ENCODE peak calls at places on chromosomes 2 and 18, in five cellular contexts. T, Z, O, K and F are unnamed samples.

GRCh38 chr2:46062637-46063412 is 234.4 kb upstream of the EPAS1 start:
- DNase-seq in T (peak), Z (no peak), O (peak), K (peak), F (peak)

GRCh38 chr2:137963535-137964065 is 673 bp upstream of the HNMT start:
- DNase-seq in T (no peak), Z (no peak), O (no peak), K (peak), F (no peak)

GRCh38 chr2:23578964-23579671 is 194.1 kb downstream of the KLHL29 start:
- DNase-seq in T (no peak), Z (no peak), O (no peak), K (no peak), F (no peak)

GRCh38 chr2:31764169-31764568 is 183.4 kb upstream of the SRD5A2 start:
- DNase-seq in T (no peak), Z (no peak), O (no peak), K (no peak), F (no peak)

GRCh38 chr2:40401896-40402295 is 50.0 kb downstream of the SLC8A1 start:
- DNase-seq in T (no peak), Z (no peak), O (no peak), K (no peak), F (no peak)

GRCh38 chr2:98212291-98212690 is 125.3 kb downstream of the VWA3B start:
- DNase-seq in T (no peak), Z (no peak), O (no peak), K (no peak), F (no peak)

GRCh38 chr2:230861564-230862255 is 3.0 kb upstream of the ITM2C start:
- DNase-seq in T (peak), Z (no peak), O (no peak), K (no peak), F (no peak)

GRCh38 chr2:237345891-237346640 is 67.9 kb downstream of the COL6A3 start:
- DNase-seq in T (no peak), Z (no peak), O (no peak), K (no peak), F (no peak)

GRCh38 chr18:4017479-4017878 is 437.6 kb downstream of the DLGAP1 start:
- DNase-seq in T (peak), Z (no peak), O (peak), K (no peak), F (peak)

GRCh38 chr18:22667616-22668422 is 250.1 kb upstream of the CTAGE1 start:
- DNase-seq in T (no peak), Z (peak), O (peak), K (no peak), F (peak)

GRCh38 chr18:2304378-2305175 is 266.7 kb downstream of the METTL4 start:
- DNase-seq in T (no peak), Z (no peak), O (no peak), K (no peak), F (peak)

GRCh38 chr2:117378653-117379052 is 435.8 kb upstream of the DDX18 start:
- DNase-seq in T (no peak), Z (no peak), O (no peak), K (no peak), F (no peak)

GRCh38 chr2:112159454-112159921 is 21.3 kb downstream of the FBLN7 start:
- DNase-seq in T (no peak), Z (no peak), O (no peak), K (no peak), F (no peak)

GRCh38 chr2:202161106-202161836 is 77.1 kb downstream of the SUMO1 start:
- DNase-seq in T (no peak), Z (no peak), O (no peak), K (no peak), F (no peak)

GRCh38 chr2:37468139-37468538 is 123.7 kb downstream of the QPCT start:
- DNase-seq in T (no peak), Z (no peak), O (no peak), K (no peak), F (no peak)

GRCh38 chr2:28152585-28153284 is 239.9 kb upstream of the FOSL2 start:
- DNase-seq in T (no peak), Z (no peak), O (no peak), K (no peak), F (no peak)

GRCh38 chr2:101699939-101700442 is 2.5 kb downstream of the MAP4K4 start:
- DNase-seq in T (no peak), Z (no peak), O (no peak), K (peak), F (no peak)

GRCh38 chr2:59195851-59196250 is 954.7 kb upstream of the FANCL start:
- DNase-seq in T (no peak), Z (no peak), O (no peak), K (no peak), F (no peak)

GRCh38 chr2:44191739-44192138 is 23.1 kb downstream of the PPM1B start:
- DNase-seq in T (no peak), Z (peak), O (no peak), K (no peak), F (no peak)

GRCh38 chr18:49231541-49231940 is 228.9 kb downstream of the DYM start:
- DNase-seq in T (no peak), Z (no peak), O (no peak), K (no peak), F (no peak)

GRCh38 chr2:121365061-121365460 is 80.1 kb upstream of the TFCP2L1 start:
- DNase-seq in T (no peak), Z (no peak), O (no peak), K (no peak), F (no peak)

GRCh38 chr2:231720292-231720691 is 12.0 kb downstream of the PTMA start:
- DNase-seq in T (no peak), Z (no peak), O (no peak), K (no peak), F (no peak)

GRCh38 chr18:2627821-2628276 is 27.7 kb upstream of the SMCHD1 start:
- DNase-seq in T (no peak), Z (no peak), O (no peak), K (peak), F (no peak)

GRCh38 chr2:173149491-173149890 is 73.8 kb downstream of the MAP3K20 start:
- DNase-seq in T (no peak), Z (peak), O (no peak), K (no peak), F (no peak)

GRCh38 chr2:24762518-24762917 is 30.7 kb downstream of the PTRHD1 start:
- DNase-seq in T (no peak), Z (no peak), O (no peak), K (no peak), F (no peak)

GRCh38 chr2:107469437-107469995 is 357.2 kb upstream of the RGPD4 start:
- DNase-seq in T (no peak), Z (no peak), O (no peak), K (no peak), F (no peak)

GRCh38 chr18:26438980-26439379 is 109.4 kb downstream of the KCTD1 start:
- DNase-seq in T (no peak), Z (no peak), O (no peak), K (no peak), F (no peak)

GRCh38 chr2:240812721-240813120 is 7.3 kb downstream of the KIF1A start:
- DNase-seq in T (no peak), Z (no peak), O (no peak), K (no peak), F (no peak)

GRCh38 chr2:168064011-168064998 is 183.1 kb downstream of the STK39 start:
- DNase-seq in T (no peak), Z (no peak), O (no peak), K (no peak), F (no peak)

GRCh38 chr2:84700006-84700405 is 180.9 kb downstream of the TRABD2A start:
- DNase-seq in T (no peak), Z (no peak), O (no peak), K (no peak), F (no peak)

GRCh38 chr2:65751422-65751821 is 319.0 kb upstream of the SPRED2 start:
- DNase-seq in T (no peak), Z (no peak), O (no peak), K (no peak), F (no peak)

GRCh38 chr2:234071664-234072063 is 21.2 kb downstream of the SPP2 start:
- DNase-seq in T (no peak), Z (no peak), O (no peak), K (no peak), F (no peak)

GRCh38 chr18:78713064-78713463 is 266.6 kb upstream of the SALL3 start:
- DNase-seq in T (peak), Z (no peak), O (peak), K (no peak), F (no peak)

GRCh38 chr2:53519925-53520629 is 247.5 kb upstream of the CHAC2 start:
- DNase-seq in T (no peak), Z (no peak), O (no peak), K (no peak), F (no peak)

GRCh38 chr2:53516650-53517049 is 251.0 kb upstream of the CHAC2 start:
- DNase-seq in T (no peak), Z (no peak), O (no peak), K (no peak), F (no peak)

GRCh38 chr2:53515435-53516332 is 251.9 kb upstream of the CHAC2 start:
- DNase-seq in T (peak), Z (no peak), O (no peak), K (no peak), F (no peak)

DNA sequence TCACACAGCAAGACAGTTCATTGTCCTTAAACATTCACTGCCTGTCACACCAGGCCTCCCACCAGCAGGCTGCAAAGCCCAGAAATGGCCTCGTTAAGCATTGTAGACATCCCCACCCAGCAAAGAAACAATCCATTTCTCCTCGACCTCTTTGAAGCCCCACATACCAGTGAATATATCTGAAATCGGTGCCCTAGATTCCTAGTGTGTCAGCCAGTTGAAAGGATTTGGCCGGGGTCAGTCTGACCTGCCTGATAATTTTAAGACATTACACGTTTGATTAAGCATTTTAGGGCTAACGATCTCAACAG is 247.0 kb upstream of the CHAC2 start:
- DNase-seq in T (no peak), Z (no peak), O (no peak), K (no peak), F (no peak)
- TF ChIP-seq ESRRA in T (no peak), Z (no peak), O (no peak), K (no peak), F (no peak)

GRCh38 chr2:71933467-71934319 is 214.0 kb downstream of the CYP26B1 start:
- DNase-seq in T (no peak), Z (no peak), O (peak), K (peak), F (no peak)
- TF ChIP-seq ESRRA in T (no peak), Z (no peak), O (no peak), K (no peak), F (no peak)

DNA sequence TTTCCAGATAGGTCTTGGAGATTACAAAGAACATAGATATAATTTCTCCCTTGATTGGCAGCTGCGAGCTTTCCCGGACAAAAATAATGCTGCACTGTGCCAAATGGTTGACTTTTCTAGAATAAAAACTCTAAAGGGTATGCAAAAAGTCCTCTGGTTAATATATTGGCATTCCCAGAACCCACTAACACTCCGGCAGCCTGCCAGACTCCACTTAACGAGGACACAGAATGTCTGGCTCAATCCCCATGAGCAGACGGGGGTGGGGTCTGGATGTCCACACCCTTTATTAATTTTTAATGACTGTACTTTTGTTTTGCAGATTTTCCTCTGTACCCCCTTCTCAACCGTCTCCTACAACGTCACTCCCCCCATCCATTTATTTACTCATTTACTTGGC is 3.3 kb downstream of the LDLRAD4 start:
- DNase-seq in T (no peak), Z (no peak), O (no peak), K (no peak), F (no peak)
- TF ChIP-seq ESRRA in T (no peak), Z (no peak), O (no peak), K (no peak), F (no peak)

GRCh38 chr2:136119717-136120675 is 2.0 kb upstream of the CXCR4 start:
- DNase-seq in T (no peak), Z (no peak), O (no peak), K (no peak), F (no peak)
- TF ChIP-seq ESRRA in T (no peak), Z (no peak), O (no peak), K (no peak), F (no peak)

DNA sequence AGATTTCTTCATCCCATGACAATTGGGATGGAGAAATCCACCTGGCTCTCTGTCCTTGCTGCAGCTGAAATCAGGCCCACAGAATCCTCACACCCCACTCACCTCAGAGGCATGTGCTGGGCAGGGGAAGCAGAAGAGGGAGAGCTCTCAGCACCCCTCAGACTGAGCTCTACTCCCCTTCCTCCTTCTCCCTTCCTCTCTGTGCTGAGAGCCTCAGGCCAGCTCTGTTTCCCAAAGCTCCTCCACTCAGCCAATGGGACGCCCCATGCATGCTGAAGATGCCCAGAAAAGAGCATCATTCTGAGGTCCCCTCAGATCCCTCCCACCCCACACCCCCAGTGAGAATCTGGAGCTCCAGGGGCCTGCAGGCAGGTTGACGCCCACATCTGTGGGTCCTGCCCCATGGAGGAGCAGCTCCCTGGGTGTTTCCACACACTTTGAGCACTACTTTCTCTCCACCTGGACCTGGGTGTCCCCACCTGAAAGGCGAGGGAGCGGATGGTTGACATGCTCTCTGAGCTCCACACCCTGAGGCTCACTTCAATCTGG is 637.7 kb upstream of the ID2 start:
- DNase-seq in T (no peak), Z (no peak), O (no peak), K (no peak), F (no peak)
- TF ChIP-seq ESRRA in T (no peak), Z (no peak), O (no peak), K (no peak), F (no peak)

GRCh38 chr2:39381653-39382052 is 55.4 kb downstream of the MAP4K3 start:
- DNase-seq in T (peak), Z (no peak), O (no peak), K (no peak), F (no peak)

GRCh38 chr2:39377226-39377939 is 59.7 kb downstream of the MAP4K3 start:
- DNase-seq in T (no peak), Z (peak), O (no peak), K (no peak), F (no peak)

GRCh38 chr2:39380525-39381150 is 56.4 kb downstream of the MAP4K3 start:
- DNase-seq in T (no peak), Z (no peak), O (no peak), K (no peak), F (no peak)

GRCh38 chr2:39379643-39380524 is 57.2 kb downstream of the MAP4K3 start:
- DNase-seq in T (no peak), Z (peak), O (peak), K (peak), F (peak)

GRCh38 chr2:39378968-39379367 is 58.1 kb downstream of the MAP4K3 start:
- DNase-seq in T (no peak), Z (no peak), O (no peak), K (no peak), F (no peak)
- TF ChIP-seq ESRRA in T (no peak), Z (no peak), O (no peak), K (no peak), F (no peak)

DNA sequence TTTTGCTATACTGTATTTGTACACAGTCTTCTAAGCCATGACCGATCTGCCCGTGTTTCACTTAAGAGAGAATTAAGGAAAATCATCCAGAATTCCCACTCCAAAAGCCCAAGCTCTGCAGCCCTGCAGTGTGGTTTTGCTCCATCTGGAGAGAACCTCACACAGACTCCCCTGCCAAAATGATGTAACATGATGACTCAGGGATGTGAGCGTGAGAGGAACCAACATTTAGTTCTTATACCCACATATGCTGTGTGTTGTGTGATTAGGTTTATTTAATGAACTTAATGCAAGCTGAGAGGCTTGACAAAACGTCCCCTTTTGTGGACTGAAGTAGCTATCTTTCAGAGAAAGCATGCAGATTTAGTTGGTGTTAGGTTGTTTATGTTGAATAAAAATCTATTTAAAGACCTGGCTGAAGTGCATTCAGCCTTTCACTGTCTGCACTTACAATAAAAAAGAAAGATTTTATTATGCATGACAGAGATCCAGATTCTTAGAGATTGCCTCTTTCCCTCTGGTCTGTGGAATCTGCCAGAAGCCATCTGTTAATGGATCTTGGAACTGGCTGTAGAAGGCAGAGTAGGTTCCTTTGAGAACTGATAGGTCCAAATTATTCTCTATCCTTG is 6.3 kb downstream of the RAB12 start:
- DNase-seq in T (no peak), Z (no peak), O (peak), K (peak), F (peak)
- TF ChIP-seq ESRRA in T (no peak), Z (no peak), O (no peak), K (no peak), F (no peak)

DNA sequence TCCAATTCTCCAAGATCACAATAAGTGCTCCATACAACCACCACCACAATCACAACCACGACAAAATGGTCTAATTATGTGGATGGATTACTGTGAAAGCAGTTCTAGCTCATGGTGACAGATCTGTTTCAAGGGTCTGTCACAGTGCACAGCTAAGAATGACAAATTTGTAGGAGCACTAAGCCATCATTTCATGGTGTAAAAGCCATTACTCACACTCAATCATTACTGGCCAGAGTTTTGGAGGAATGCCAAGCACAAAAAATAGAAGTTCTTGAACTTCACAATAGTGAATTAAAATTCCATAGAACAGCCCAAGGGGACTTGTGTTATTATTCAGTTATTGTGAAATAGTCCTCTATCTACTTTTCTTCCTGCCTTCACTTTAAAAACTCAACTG is 2.3 kb downstream of the CPS1 start:
- DNase-seq in T (no peak), Z (no peak), O (no peak), K (no peak), F (no peak)
- TF ChIP-seq ESRRA in T (no peak), Z (no peak), O (no peak), K (no peak), F (no peak)